ENCODE peak calls at places on chromosomes 12 and 14, in four cellular contexts. B is HepG2, N is K562, Y is WTC11. T is an unnamed sample.
A peak's percentile ranks its signal among the peaks of the same experiment; 100 is the strongest.

GRCh38 chr14:36105401-36105800 is 71.1 kb downstream of the PTCSC3 start:
- DNase-seq in B (peak; percentile 21), N (peak; percentile 6), Y (peak; percentile 21), T (no peak)

GRCh38 chr12:124916370-124917134 is 2.1 kb upstream of the UBC start:
- DNase-seq in B (peak; percentile 96), N (peak; percentile 50), Y (no peak), T (no peak)

GRCh38 chr12:123571343-123571813 is 13.0 kb upstream of the TMED2 start:
- DNase-seq in B (peak; percentile 56), N (peak; percentile 48), Y (peak; percentile 32), T (no peak)

GRCh38 chr12:11780521-11781101 is 131.1 kb downstream of the ETV6 start:
- DNase-seq in B (no peak), N (no peak), Y (no peak), T (peak; percentile 94)

GRCh38 chr14:85252011-85252410 is 277.9 kb upstream of the FLRT2 start:
- DNase-seq in B (no peak), N (no peak), Y (no peak), T (no peak)

GRCh38 chr14:76257842-76258397 is 106.2 kb downstream of the GPATCH2L start:
- DNase-seq in B (no peak), N (peak; percentile 87), Y (no peak), T (no peak)

GRCh38 chr12:121789800-121790748 is 3.4 kb downstream of the RHOF start:
- DNase-seq in B (no peak), N (no peak), Y (no peak), T (peak; percentile 70)

GRCh38 chr12:128790221-128790620 is 33.5 kb downstream of the SLC15A4 start:
- DNase-seq in B (no peak), N (no peak), Y (no peak), T (no peak)

GRCh38 chr12:113610698-113611097 is 139.0 kb upstream of the LHX5 start:
- DNase-seq in B (no peak), N (no peak), Y (no peak), T (no peak)

GRCh38 chr14:104820669-104821228 is 19.8 kb downstream of the ZBTB42 start:
- DNase-seq in B (peak; percentile 81), N (no peak), Y (peak; percentile 76), T (no peak)
- TF ChIP-seq CREM in B (no peak), N (no peak), Y (no peak), T (no peak)

DNA sequence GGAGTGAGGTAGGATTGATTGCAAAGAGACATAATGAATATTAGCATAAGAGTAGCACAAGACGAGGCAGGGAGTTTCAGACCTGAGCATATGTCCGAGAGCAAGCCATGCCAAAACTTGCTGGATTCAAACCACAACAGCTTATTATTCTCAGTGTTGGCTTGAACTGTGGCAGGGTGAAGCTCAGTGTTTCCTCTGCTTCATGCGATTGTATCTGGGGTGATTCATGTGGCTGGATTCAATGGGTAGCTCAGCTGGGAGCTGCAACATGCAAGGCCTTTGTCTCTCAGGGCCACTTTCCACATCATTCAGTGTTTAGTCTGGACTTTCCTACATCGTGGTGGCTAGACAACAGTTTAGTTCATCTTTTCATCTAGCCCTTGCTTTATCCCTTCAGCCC is 22.1 kb upstream of the E2F7 start:
- DNase-seq in B (no peak), N (no peak), Y (no peak), T (no peak)
- TF ChIP-seq CREM in B (no peak), N (no peak), Y (no peak), T (no peak)

GRCh38 chr14:38210587-38211257 is 3.0 kb downstream of the SSTR1 start:
- DNase-seq in B (no peak), N (no peak), Y (peak; percentile 46), T (no peak)
- TF ChIP-seq CREM in B (no peak), N (no peak), Y (no peak), T (no peak)

GRCh38 chr14:68384881-68385280 is 408.0 kb downstream of the ZFP36L1 start:
- DNase-seq in B (peak; percentile 44), N (no peak), Y (no peak), T (no peak)
- TF ChIP-seq CREM in B (no peak), N (no peak), Y (no peak), T (no peak)

DNA sequence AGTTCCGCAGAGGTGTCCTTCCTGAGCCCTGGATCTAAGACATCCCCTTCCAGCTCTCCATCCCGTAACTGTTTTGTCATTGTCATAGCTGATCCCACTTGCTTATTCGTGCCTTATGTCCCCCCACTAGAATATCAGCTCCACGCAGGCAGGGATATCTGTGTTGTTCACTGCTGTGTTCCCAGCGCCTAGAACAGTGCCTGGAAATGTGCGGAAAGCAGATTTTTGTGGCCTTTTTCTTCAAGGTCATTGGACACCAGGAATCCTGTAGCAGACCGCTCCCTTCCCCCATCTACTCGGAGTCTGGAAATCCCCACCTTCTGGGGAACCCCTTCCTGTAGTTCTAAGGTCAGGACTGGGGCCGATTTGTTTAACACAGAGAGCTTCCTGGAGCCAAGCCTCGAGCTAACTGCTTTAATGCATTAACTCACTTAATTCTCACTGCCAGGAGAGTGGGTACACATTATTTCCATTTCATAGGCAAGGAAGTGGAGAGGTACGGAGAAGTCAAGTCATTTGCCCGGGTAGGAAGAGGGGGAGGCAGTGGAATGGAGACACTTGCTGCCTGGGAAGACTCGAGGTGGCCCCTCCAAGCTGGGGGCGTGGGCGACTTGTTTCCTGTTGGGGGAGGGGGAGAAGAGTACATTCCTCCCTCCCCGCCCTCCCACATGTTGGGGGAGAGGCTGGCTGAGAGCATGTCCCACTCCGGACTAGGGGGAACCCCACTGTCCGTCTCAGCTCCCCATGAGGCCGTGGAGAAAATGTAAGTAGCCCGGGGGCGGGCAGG is 1.2 kb upstream of the SH2B3 start:
- DNase-seq in B (peak; percentile 33), N (peak; percentile 86), Y (peak; percentile 72), T (no peak)
- TF ChIP-seq CREM in B (no peak), N (peak; percentile 55), Y (no peak), T (no peak)

DNA sequence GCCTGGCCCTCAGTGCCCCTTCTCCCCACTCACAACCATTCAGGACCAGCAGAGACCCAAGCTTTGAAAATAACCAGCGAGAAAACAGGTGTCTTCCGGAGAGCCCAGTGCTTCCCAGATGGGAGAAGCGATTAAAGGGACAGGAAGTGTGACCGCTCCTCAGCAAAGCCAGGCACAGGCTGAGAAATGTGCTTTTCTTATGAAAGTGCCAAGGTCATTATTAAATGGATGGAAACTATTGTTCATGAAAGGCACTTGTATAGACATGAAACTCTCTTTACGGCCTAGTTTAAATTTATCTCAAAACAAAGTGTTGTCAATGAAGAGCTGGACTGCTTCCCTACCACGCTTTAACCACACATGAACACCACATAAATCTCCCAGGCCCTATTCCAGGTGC is 210.4 kb downstream of the SPTSSA start:
- DNase-seq in B (no peak), N (no peak), Y (no peak), T (no peak)
- TF ChIP-seq CREM in B (no peak), N (no peak), Y (no peak), T (no peak)

GRCh38 chr14:91862417-91862816 is 4.9 kb downstream of the TC2N start:
- DNase-seq in B (no peak), N (no peak), Y (no peak), T (no peak)

GRCh38 chr14:91854327-91854934 is 12.9 kb downstream of the TC2N start:
- DNase-seq in B (no peak), N (peak; percentile 28), Y (no peak), T (no peak)

GRCh38 chr14:91861091-91861490 is 6.2 kb downstream of the TC2N start:
- DNase-seq in B (no peak), N (no peak), Y (no peak), T (no peak)

GRCh38 chr14:91860238-91860637 is 7.1 kb downstream of the TC2N start:
- DNase-seq in B (no peak), N (no peak), Y (no peak), T (no peak)

DNA sequence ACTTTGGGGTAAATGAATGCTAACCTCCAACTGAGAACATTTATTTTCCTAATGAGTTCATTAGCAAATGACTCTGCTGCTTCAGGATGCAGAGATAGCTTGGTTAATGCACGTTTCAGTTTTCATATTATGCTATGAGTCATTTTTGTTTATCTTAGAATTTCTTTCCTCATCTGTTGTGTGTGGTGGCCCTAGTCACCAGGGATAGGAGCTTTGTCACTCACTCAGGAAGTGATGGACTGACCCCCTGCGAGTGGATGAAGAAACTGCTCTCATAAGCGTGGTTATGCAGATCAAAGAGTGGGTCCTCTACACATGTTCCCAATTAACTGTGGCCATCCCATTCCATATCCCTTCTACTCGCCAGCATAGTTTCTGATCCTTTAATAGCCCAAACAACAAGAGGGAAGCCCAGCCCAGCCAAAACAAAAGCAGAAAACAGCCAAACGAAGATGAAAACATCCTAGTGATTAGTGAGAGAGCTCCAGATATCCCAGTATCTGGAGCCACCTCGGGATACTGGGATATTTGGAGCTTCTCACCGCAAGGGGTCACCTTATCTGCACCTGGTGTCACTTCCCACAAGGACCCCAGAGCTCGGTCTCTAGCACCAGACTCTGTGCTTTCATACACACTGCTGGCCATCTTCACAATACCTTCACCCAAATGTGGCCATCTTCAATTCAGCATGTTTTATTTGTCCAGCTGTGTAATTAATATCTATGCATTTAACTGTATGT is 8.6 kb downstream of the TC2N start:
- DNase-seq in B (peak; percentile 26), N (peak; percentile 56), Y (no peak), T (no peak)
- TF ChIP-seq CREM in B (no peak), N (no peak), Y (no peak), T (no peak)

DNA sequence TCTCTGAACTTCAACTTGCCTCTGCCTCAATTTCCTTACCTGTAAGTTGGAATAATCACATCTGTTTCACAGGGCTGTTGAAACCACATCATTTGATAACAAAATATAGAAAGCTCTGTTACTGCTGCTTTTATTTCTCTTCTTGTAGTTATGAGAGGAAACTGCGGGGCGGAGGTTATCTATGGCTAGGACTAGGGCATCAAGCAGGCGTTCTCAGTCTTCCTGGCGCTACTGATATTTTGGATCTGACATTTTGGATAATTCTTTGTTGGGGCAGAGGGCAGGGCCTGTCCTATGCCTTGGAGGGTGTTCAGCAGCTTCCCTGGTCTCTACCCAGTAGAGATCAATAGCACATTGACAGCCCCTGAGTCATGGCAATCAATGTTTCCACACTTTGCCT is 3.9 kb downstream of the P3H3 start:
- DNase-seq in B (no peak), N (no peak), Y (no peak), T (no peak)
- TF ChIP-seq CREM in B (no peak), N (no peak), Y (no peak), T (no peak)